ENCODE peak calls at places on chromosome 9, in eight cellular contexts. S, P, F, I, B, V, W and T are unnamed samples.

GRCh38 chr9:91212592-91213243 is 149.0 kb downstream of the AUH start:
- DNase-seq in S (no peak), P (no peak), F (no peak), I (no peak), B (no peak), V (no peak), W (no peak), T (no peak)

GRCh38 chr9:133290751-133291302 is 15.8 kb upstream of the ABO start:
- DNase-seq in S (no peak), P (no peak), F (no peak), I (no peak), B (no peak), V (no peak), W (no peak), T (no peak)

GRCh38 chr9:130394320-130394719 is 50.4 kb upstream of the ASS1 start:
- DNase-seq in S (no peak), P (no peak), F (no peak), I (no peak), B (no peak), V (no peak), W (no peak), T (no peak)

GRCh38 chr9:88691811-88692210 is 156.8 kb downstream of the NXNL2 start:
- DNase-seq in S (no peak), P (no peak), F (peak; percentile 26), I (no peak), B (no peak), V (no peak), W (no peak), T (no peak)

GRCh38 chr9:117247271-117247670 is 167.6 kb downstream of the ASTN2 start:
- DNase-seq in S (peak; percentile 22), P (no peak), F (no peak), I (no peak), B (no peak), V (no peak), W (no peak), T (no peak)

GRCh38 chr9:124297553-124297905 is 39.8 kb downstream of the NEK6 start:
- DNase-seq in S (no peak), P (peak; percentile 82), F (peak; percentile 90), I (peak; percentile 85), B (peak; percentile 85), V (no peak), W (peak; percentile 94), T (peak; percentile 84)

GRCh38 chr9:4873066-4873465 is 80.3 kb downstream of the RCL1 start:
- DNase-seq in S (no peak), P (no peak), F (no peak), I (no peak), B (no peak), V (no peak), W (no peak), T (no peak)

GRCh38 chr9:37745970-37746369 is 7.6 kb upstream of the TRMT10B start:
- DNase-seq in S (no peak), P (no peak), F (no peak), I (no peak), B (no peak), V (no peak), W (no peak), T (no peak)

GRCh38 chr9:7507026-7507425 is 292.6 kb downstream of the DMAC1 start:
- DNase-seq in S (no peak), P (no peak), F (no peak), I (no peak), B (no peak), V (no peak), W (no peak), T (no peak)

GRCh38 chr9:86892576-86892975 is 54.7 kb downstream of the GAS1 start:
- DNase-seq in S (no peak), P (peak; percentile 4), F (no peak), I (no peak), B (no peak), V (no peak), W (no peak), T (no peak)

GRCh38 chr9:86287013-86287412 is 4.7 kb upstream of the ISCA1 start:
- DNase-seq in S (peak; percentile 71), P (no peak), F (no peak), I (no peak), B (no peak), V (no peak), W (no peak), T (no peak)

GRCh38 chr9:93509084-93509483 is 55.7 kb upstream of the FAM120AOS start:
- DNase-seq in S (no peak), P (no peak), F (no peak), I (no peak), B (no peak), V (no peak), W (no peak), T (no peak)

GRCh38 chr9:73034962-73035361 is 82.1 kb upstream of the ALDH1A1 start:
- DNase-seq in S (no peak), P (no peak), F (no peak), I (no peak), B (no peak), V (no peak), W (no peak), T (no peak)